ENCODE peak calls at places on chromosomes 11 and 22, in six cellular contexts. U is mesothelial cell of epicardium, P is endothelial cell, A is GM20000, J is astrocyte of the spinal cord, N is neural progenitor cell. F is an unnamed sample.

GRCh38 chr11:61883947-61884346 is 7.4 kb downstream of the FADS3 start:
- DNase-seq in U (no peak), P (no peak), A (no peak), J (no peak), N (no peak), F (no peak)

GRCh38 chr11:36373040-36374010 is 77.2 kb downstream of the PRR5L start:
- DNase-seq in U (no peak), P (no peak), A (no peak), J (no peak), N (no peak), F (no peak)

GRCh38 chr22:50105529-50106100 is 15.8 kb downstream of the MOV10L1 start:
- DNase-seq in U (no peak), P (no peak), A (peak), J (no peak), N (no peak), F (no peak)

GRCh38 chr22:48488611-48489456 is 1338.8 kb downstream of the BRD1 start:
- DNase-seq in U (no peak), P (peak), A (no peak), J (no peak), N (peak), F (no peak)

GRCh38 chr11:87421422-87421821 is 383.7 kb downstream of the TMEM135 start:
- DNase-seq in U (no peak), P (peak), A (peak), J (peak), N (peak), F (no peak)

GRCh38 chr22:20601308-20601707 is 93.9 kb downstream of the MED15 start:
- DNase-seq in U (no peak), P (no peak), A (no peak), J (no peak), N (no peak), F (no peak)

GRCh38 chr11:122342089-122342749 is 226.2 kb upstream of the BLID start:
- DNase-seq in U (no peak), P (no peak), A (no peak), J (no peak), N (no peak), F (no peak)

GRCh38 chr11:117871160-117871559 is 5.3 kb downstream of the FXYD6 start:
- DNase-seq in U (no peak), P (no peak), A (no peak), J (no peak), N (no peak), F (no peak)

GRCh38 chr11:128848815-128849455 is 18.2 kb downstream of the KCNJ1 start:
- DNase-seq in U (no peak), P (peak), A (peak), J (peak), N (peak), F (no peak)

GRCh38 chr11:119985551-119985950 is 152.4 kb downstream of the TRIM29 start:
- DNase-seq in U (no peak), P (no peak), A (no peak), J (no peak), N (no peak), F (no peak)

GRCh38 chr22:46587067-46587471 is 33.1 kb upstream of the GRAMD4 start:
- DNase-seq in U (no peak), P (no peak), A (peak), J (no peak), N (no peak), F (no peak)

GRCh38 chr22:20420157-20420842 is 17.3 kb downstream of the SCARF2 start:
- DNase-seq in U (no peak), P (no peak), A (no peak), J (no peak), N (no peak), F (no peak)

GRCh38 chr22:50136431-50137047 is 34.0 kb upstream of the PANX2 start:
- DNase-seq in U (no peak), P (no peak), A (no peak), J (peak), N (no peak), F (no peak)

GRCh38 chr11:2612884-2613571 is 86.8 kb downstream of the KCNQ1OT1 start:
- DNase-seq in U (no peak), P (no peak), A (no peak), J (peak), N (no peak), F (no peak)

GRCh38 chr22:23070418-23071162 is at the start of gene GNAZ:
- DNase-seq in U (peak), P (peak), A (no peak), J (no peak), N (peak), F (no peak)

GRCh38 chr22:21876486-21877176 is 9.2 kb upstream of the MAPK1 start:
- DNase-seq in U (no peak), P (no peak), A (no peak), J (no peak), N (no peak), F (peak)

GRCh38 chr11:76455331-76455730 is 10.5 kb downstream of the EMSY start:
- DNase-seq in U (no peak), P (peak), A (no peak), J (peak), N (peak), F (no peak)

GRCh38 chr22:37161442-37161841 is 11.7 kb upstream of the IL2RB start:
- DNase-seq in U (no peak), P (no peak), A (no peak), J (no peak), N (no peak), F (no peak)

GRCh38 chr11:10026514-10026913 is 267.5 kb downstream of the SBF2 start:
- DNase-seq in U (no peak), P (no peak), A (no peak), J (no peak), N (no peak), F (no peak)

GRCh38 chr11:131038597-131038996 is 122.3 kb upstream of the SNX19 start:
- DNase-seq in U (no peak), P (peak), A (peak), J (no peak), N (peak), F (no peak)

GRCh38 chr11:128891912-128892398 is 799 bp downstream of the KCNJ5 start:
- DNase-seq in U (no peak), P (no peak), A (no peak), J (no peak), N (peak), F (no peak)

GRCh38 chr11:70078796-70079616 is 889 bp downstream of the ANO1 start:
- DNase-seq in U (no peak), P (no peak), A (no peak), J (no peak), N (peak), F (no peak)

GRCh38 chr11:32109138-32109537 is 18.3 kb downstream of the RCN1 start:
- DNase-seq in U (no peak), P (no peak), A (no peak), J (peak), N (no peak), F (no peak)

GRCh38 chr11:8256271-8257002 is 7.2 kb downstream of the LMO1 start:
- DNase-seq in U (peak), P (no peak), A (no peak), J (no peak), N (no peak), F (no peak)

GRCh38 chr22:22103078-22103593 is 120.5 kb upstream of the TOP3B start:
- DNase-seq in U (no peak), P (peak), A (no peak), J (no peak), N (peak), F (no peak)

GRCh38 chr22:36360871-36361383 is 26.8 kb downstream of the MYH9 start:
- DNase-seq in U (no peak), P (no peak), A (no peak), J (no peak), N (no peak), F (no peak)

GRCh38 chr11:77144854-77145428 is 16.9 kb downstream of the MYO7A start:
- DNase-seq in U (no peak), P (no peak), A (no peak), J (no peak), N (no peak), F (no peak)

GRCh38 chr11:60924906-60925684 is 835 bp downstream of the TMEM132A start:
- DNase-seq in U (no peak), P (peak), A (peak), J (no peak), N (peak), F (no peak)

GRCh38 chr11:12077535-12078280 is 32.7 kb upstream of the MICAL2 start:
- DNase-seq in U (no peak), P (no peak), A (no peak), J (peak), N (no peak), F (no peak)

GRCh38 chr11:96228911-96229310 is 114.1 kb downstream of the MAML2 start:
- DNase-seq in U (no peak), P (no peak), A (no peak), J (no peak), N (no peak), F (no peak)

GRCh38 chr22:44735518-44736428 is 16.6 kb upstream of the ARHGAP8 start:
- DNase-seq in U (peak), P (peak), A (peak), J (peak), N (peak), F (no peak)

GRCh38 chr11:122267602-122268001 is 151.6 kb upstream of the BLID start:
- DNase-seq in U (no peak), P (no peak), A (no peak), J (peak), N (no peak), F (peak)

GRCh38 chr22:28894320-28894719 is 10.9 kb downstream of the ZNRF3 start:
- DNase-seq in U (no peak), P (no peak), A (no peak), J (no peak), N (no peak), F (no peak)

GRCh38 chr22:49917997-49918910 is at the start of the genes ALG12 and CRELD2:
- DNase-seq in U (peak), P (peak), A (peak), J (peak), N (peak), F (peak)

DNA sequence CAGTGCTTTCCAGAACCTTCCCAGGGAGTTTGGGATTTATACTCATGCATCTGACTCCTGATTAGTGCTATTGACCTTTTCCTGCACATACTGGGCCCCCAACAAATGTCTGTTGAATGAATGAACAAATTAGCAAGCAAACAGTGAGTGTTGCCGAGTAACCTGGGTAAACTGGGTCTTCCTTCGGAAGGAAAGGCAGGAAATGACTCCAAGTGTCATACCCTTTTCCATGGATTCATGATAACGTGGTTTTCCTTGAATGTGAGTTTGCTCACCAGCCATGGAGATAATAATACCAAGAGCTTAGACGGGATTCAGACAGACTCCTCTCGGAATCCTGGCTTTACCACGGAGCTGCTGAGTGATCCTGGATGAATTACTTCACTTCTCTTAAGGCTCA is 16.7 kb downstream of the TECTA start:
- DNase-seq in U (no peak), P (no peak), A (no peak), J (no peak), N (no peak), F (no peak)
- TF ChIP-seq CTCF in U (no peak), P (no peak), A (no peak), J (no peak), N (no peak), F (no peak)

GRCh38 chr11:106076923-106077608 is at the start of gene KBTBD3:
- DNase-seq in U (peak), P (peak), A (peak), J (peak), N (peak), F (peak)

GRCh38 chr11:106082096-106082495 is 4.6 kb downstream of the AASDHPPT start:
- DNase-seq in U (no peak), P (no peak), A (no peak), J (no peak), N (no peak), F (no peak)

GRCh38 chr11:106072804-106073203 is 4.3 kb downstream of the KBTBD3 start:
- DNase-seq in U (no peak), P (no peak), A (no peak), J (no peak), N (no peak), F (no peak)

GRCh38 chr11:106076421-106076922 is 675 bp downstream of the KBTBD3 start:
- DNase-seq in U (no peak), P (no peak), A (no peak), J (no peak), N (peak), F (no peak)

DNA sequence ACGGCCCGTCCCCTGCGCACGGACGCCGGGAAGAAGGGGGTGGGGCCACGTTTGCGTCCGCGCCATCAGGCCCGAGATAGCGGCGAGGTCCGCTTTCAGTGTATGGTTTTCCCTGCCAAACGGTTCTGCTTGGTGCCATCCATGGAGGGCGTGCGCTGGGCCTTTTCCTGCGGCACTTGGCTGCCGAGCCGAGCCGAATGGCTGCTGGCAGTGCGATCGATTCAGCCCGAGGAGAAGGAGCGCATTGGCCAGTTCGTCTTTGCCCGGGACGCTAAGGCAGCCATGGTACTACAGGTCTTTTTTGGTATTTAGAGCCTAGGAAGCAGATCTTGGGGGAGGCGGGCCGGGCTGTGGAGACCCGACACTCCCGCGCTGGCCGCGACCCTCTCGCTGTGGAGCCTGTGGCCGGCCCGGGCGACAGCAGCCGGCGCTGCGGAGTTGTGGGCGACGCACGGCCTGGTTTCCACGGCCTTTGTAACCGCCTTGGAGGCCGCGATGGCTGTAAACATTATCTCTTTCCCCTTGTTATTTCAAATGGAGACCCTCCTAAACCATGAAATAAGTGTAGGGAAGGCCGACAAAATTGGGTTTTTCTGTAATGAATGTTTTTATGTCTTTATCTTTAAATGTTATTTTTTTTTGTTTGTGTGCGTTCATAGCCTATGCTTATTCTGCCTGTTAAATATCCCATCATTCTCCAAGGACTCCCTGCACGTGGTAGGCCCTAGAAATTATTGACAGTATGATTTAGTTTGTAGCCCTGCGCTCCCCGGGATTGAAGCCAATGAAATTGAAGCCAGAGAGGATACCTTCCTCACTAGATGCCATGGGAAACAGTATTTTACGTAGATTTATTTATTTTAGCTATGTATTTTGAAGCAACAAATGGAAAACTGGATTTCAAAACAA is at the start of gene AASDHPPT:
- DNase-seq in U (peak), P (peak), A (no peak), J (peak), N (no peak), F (no peak)
- TF ChIP-seq CTCF in U (no peak), P (no peak), A (no peak), J (no peak), N (no peak), F (no peak)

GRCh38 chr11:68020575-68020974 is 9.9 kb upstream of the NDUFS8 start:
- DNase-seq in U (no peak), P (peak), A (no peak), J (no peak), N (peak), F (no peak)
- TF ChIP-seq CTCF in U (no peak), P (peak), A (no peak), J (peak), N (peak), F (peak)

GRCh38 chr11:58784995-58785394 is 53.3 kb upstream of the GLYAT start:
- DNase-seq in U (no peak), P (no peak), A (no peak), J (no peak), N (no peak), F (no peak)
- TF ChIP-seq CTCF in U (no peak), P (no peak), A (no peak), J (no peak), N (no peak), F (no peak)

GRCh38 chr11:75082601-75083216 is 14.0 kb downstream of the OR2AT4 start:
- DNase-seq in U (no peak), P (no peak), A (no peak), J (no peak), N (no peak), F (no peak)

GRCh38 chr11:75090778-75091177 is 5.9 kb downstream of the OR2AT4 start:
- DNase-seq in U (no peak), P (no peak), A (no peak), J (no peak), N (no peak), F (no peak)

GRCh38 chr11:75084883-75085282 is 11.8 kb downstream of the OR2AT4 start:
- DNase-seq in U (no peak), P (no peak), A (no peak), J (no peak), N (no peak), F (no peak)

GRCh38 chr11:75083217-75083605 is 13.5 kb downstream of the OR2AT4 start:
- DNase-seq in U (no peak), P (no peak), A (no peak), J (no peak), N (no peak), F (no peak)

DNA sequence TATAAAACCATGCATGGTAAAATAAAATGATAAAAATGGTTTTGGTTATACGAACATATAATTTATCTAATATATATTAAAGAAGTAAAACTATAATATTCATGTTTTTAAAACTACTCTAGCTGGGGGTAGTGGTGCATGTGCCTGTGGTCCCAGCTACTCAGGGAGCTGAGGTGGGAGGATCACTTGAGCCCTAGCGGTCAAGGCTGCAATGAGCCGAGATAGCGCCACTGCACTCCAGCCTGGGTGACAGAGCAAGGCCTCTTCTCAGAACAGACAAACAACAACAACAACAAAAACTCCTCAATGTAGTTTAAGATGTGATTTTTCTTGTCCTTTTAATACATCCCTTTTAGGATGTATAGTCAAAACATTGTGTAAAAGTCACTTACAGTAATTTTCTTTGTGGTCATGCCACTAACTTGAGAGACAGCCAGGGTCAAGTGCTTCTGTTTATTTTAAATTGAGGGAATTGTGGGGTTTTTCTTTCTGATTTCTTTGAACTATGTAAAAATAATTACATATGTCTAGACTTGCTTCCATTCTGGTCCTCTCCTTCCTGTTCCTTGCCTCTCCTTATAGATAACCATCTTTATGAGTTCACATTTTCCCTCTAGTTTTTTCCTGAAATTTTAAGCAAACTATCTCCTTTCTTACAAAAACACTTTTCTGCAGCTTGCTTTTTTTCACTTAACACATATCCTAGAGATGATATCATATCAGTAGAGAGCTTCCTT is 9.2 kb downstream of the OR2AT4 start:
- DNase-seq in U (no peak), P (no peak), A (no peak), J (no peak), N (no peak), F (no peak)
- TF ChIP-seq CTCF in U (no peak), P (no peak), A (no peak), J (no peak), N (no peak), F (no peak)

DNA sequence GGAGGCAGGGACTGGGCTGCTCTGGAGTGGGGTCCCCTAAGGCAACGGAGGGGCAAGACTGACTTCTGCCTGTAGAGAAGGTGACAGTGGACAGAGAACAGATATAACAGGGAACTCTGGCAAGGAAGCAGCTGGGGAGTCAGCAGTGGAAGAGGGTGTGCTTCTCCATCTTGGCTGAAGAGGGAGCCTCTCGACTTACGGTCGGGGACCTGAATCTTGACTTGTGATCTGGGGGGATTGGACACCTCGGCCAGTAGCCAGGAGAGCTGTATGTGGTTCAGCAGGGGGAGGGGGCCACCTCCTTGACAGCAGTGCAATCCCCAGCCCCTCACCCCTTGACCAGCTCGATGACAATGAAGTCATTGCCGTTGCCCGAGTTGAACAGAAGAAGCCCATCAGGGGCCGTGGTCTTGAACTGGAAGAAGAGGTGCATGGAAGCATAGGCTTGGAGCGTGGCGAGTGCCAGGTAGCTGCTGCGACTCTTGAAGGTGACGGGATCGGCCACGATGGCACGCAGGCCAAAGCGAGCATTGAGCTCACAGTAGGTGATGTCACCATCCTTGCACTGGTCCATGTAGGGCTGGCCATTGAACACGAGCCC is 60.0 kb downstream of the SLC22A12 start:
- DNase-seq in U (no peak), P (peak), A (peak), J (no peak), N (peak), F (no peak)
- TF ChIP-seq CTCF in U (peak), P (peak), A (peak), J (peak), N (peak), F (peak)

DNA sequence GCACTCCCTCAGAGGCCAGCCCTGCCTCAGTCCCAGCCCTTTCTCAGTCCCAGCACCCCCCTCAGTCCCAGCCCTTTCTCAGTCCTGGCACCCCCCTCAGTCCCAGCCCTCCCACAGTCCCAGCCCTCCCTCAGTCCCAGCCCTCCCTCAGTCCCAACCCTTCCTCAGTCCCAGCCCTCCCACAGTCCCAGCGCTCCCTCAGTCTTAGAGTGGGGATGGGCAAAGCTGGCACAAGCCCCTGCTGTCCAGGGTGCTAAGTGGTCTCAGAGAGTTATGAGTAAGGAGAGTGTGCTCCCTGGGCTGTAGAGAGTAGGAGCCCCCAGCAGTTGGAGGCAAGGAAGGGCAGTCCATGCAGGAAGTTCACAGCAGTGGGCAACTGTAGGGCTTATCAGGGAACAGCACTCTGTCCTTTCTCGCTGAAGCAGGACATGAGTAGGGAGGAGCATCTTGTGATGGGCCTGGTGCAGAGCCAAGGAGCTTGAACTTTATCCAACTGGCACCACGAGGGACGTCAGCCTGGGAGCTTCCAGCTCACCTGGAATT is 51.4 kb upstream of the CRYBB3 start:
- DNase-seq in U (no peak), P (peak), A (no peak), J (no peak), N (peak), F (no peak)
- TF ChIP-seq CTCF in U (no peak), P (no peak), A (no peak), J (no peak), N (no peak), F (no peak)

F was measured in AG04449.